ENCODE peak calls at places on chromosomes 11 and 22, in seven cellular contexts. B is H1, Z is tibial nerve, G is fibroblast of lung, A is HL-60, N is esophagus squamous epithelium, C is left ventricle myocardium inferior. M is an unnamed sample.

GRCh38 chr22:49869855-49870712 is 16.4 kb downstream of the ZBED4 start:
- DNase-seq in B (no peak), Z (no peak), G (peak), A (no peak), N (no peak), C (no peak), M (no peak)

GRCh38 chr11:60918941-60919275 is 5.0 kb downstream of the TMEM109 start:
- DNase-seq in B (no peak), Z (no peak), G (peak), A (no peak), N (no peak), C (no peak), M (peak)

GRCh38 chr11:106482920-106483761 is 405.7 kb downstream of the AASDHPPT start:
- DNase-seq in B (no peak), Z (no peak), G (peak), A (no peak), N (no peak), C (no peak), M (no peak)

GRCh38 chr11:4071828-4072421 is 22.7 kb upstream of the RRM1 start:
- DNase-seq in B (no peak), Z (no peak), G (peak), A (no peak), N (no peak), C (no peak), M (no peak)

GRCh38 chr22:36612458-36612857 is 83.5 kb upstream of the EIF3D start:
- DNase-seq in B (no peak), Z (no peak), G (peak), A (no peak), N (no peak), C (no peak), M (no peak)

GRCh38 chr11:126403658-126404057 is 48.2 kb downstream of the ST3GAL4 start:
- DNase-seq in B (no peak), Z (no peak), G (peak), A (no peak), N (no peak), C (no peak), M (no peak)

GRCh38 chr11:22554221-22554620 is 71.4 kb downstream of the FANCF start:
- DNase-seq in B (no peak), Z (no peak), G (no peak), A (no peak), N (no peak), C (no peak), M (no peak)

GRCh38 chr11:19557185-19557584 is 155.5 kb upstream of the NAV2 start:
- DNase-seq in B (no peak), Z (no peak), G (no peak), A (no peak), N (no peak), C (no peak), M (no peak)

GRCh38 chr11:12411806-12412727 is 34.7 kb downstream of the PARVA start:
- DNase-seq in B (peak), Z (peak), G (peak), A (no peak), N (no peak), C (peak), M (peak)

GRCh38 chr11:58787903-58788302 is 56.2 kb upstream of the GLYAT start:
- DNase-seq in B (no peak), Z (no peak), G (peak), A (no peak), N (no peak), C (no peak), M (no peak)

GRCh38 chr11:88535916-88536547 is 198.5 kb upstream of the CTSC start:
- DNase-seq in B (no peak), Z (no peak), G (peak), A (no peak), N (no peak), C (no peak), M (peak)

GRCh38 chr11:122910775-122911174 is 28.2 kb downstream of the JHY start:
- DNase-seq in B (no peak), Z (no peak), G (peak), A (no peak), N (no peak), C (no peak), M (peak)

GRCh38 chr22:42396621-42397331 is 35.4 kb downstream of the NFAM1 start:
- DNase-seq in B (no peak), Z (peak), G (no peak), A (no peak), N (no peak), C (no peak), M (no peak)

GRCh38 chr11:66008468-66009101 is 3.2 kb upstream of the CST6 start:
- DNase-seq in B (no peak), Z (no peak), G (no peak), A (no peak), N (no peak), C (no peak), M (peak)

GRCh38 chr22:45526263-45526662 is 23.6 kb downstream of the FBLN1 start:
- DNase-seq in B (no peak), Z (no peak), G (no peak), A (no peak), N (no peak), C (no peak), M (no peak)

GRCh38 chr11:28713850-28714249 is 605.7 kb downstream of the METTL15 start:
- DNase-seq in B (no peak), Z (no peak), G (peak), A (no peak), N (no peak), C (no peak), M (no peak)

GRCh38 chr11:56331861-56332491 is 13.9 kb upstream of the OR8K1 start:
- DNase-seq in B (no peak), Z (no peak), G (no peak), A (no peak), N (no peak), C (no peak), M (no peak)

GRCh38 chr11:86753376-86753775 is 47.0 kb upstream of the PRSS23 start:
- DNase-seq in B (no peak), Z (no peak), G (no peak), A (no peak), N (no peak), C (no peak), M (no peak)

GRCh38 chr22:32858121-32858703 is 56.7 kb downstream of the TIMP3 start:
- DNase-seq in B (no peak), Z (no peak), G (no peak), A (no peak), N (no peak), C (no peak), M (no peak)

DNA sequence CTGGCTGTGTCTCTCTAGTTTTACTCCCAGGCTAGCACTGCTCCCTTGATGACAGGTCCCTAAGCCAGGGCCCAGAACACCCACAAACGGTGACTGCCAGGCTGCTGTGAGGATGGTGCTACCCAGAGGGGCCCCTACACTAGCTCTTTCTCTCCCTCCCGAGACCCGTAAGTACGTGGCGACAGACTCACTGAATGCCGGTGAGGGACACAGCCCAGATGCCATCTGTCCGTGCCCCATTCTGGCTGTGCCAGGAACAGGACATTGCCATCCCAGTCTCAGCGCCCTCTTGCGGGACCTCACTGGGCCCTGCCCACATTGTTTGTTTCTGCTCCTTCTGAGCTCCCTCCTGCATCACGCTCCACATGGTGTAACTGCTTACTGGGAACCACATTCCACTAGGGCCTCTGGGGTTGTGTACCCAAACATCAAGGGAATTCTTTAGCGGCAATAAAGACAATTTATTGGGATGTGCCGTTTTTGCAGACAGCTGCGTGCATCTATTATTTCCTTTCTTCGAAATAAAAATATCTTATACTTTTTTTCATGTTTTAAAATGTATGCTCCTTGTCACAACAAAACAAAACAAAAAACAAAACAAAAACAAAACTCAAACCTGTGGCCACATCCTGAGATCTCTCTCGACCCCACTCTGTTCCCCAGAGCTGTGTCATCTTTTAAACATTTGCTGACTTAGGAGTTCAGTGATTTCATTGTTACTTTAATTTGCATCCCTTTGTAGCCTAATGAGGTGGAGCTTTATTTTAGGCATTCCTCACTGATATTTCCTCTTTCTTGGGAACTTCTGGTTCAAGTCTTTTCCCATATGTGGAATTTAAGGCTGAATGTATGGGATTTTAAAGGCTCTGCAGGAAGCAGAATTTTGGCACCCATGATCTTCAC is 4.4 kb upstream of the TPCN2 start:
- DNase-seq in B (peak), Z (peak), G (peak), A (no peak), N (no peak), C (peak), M (peak)
- TF ChIP-seq CTCF in B (peak), Z (peak), G (peak), A (peak), N (peak), C (peak), M (peak)

GRCh38 chr11:119000906-119001305 is 3.0 kb downstream of the CENATAC start:
- DNase-seq in B (no peak), Z (no peak), G (peak), A (no peak), N (no peak), C (no peak), M (no peak)
- H3K27ac ChIP-seq in B (no peak), Z (no peak), G (no peak), A (no peak), N (no peak), C (no peak), M (no peak)

GRCh38 chr11:9693801-9694553 is 30.1 kb downstream of the SWAP70 start:
- DNase-seq in B (no peak), Z (no peak), G (no peak), A (no peak), N (no peak), C (no peak), M (no peak)
- TF ChIP-seq CTCF in B (peak), Z (no peak), G (no peak), A (no peak), N (no peak), C (no peak), M (no peak)

GRCh38 chr11:113168804-113169342 is 145.5 kb upstream of the TTC12 start:
- DNase-seq in B (no peak), Z (no peak), G (no peak), A (no peak), N (no peak), C (no peak), M (peak)
- H3K27ac ChIP-seq in B (no peak), Z (no peak), G (no peak), A (no peak), N (no peak), C (no peak), M (no peak)

DNA sequence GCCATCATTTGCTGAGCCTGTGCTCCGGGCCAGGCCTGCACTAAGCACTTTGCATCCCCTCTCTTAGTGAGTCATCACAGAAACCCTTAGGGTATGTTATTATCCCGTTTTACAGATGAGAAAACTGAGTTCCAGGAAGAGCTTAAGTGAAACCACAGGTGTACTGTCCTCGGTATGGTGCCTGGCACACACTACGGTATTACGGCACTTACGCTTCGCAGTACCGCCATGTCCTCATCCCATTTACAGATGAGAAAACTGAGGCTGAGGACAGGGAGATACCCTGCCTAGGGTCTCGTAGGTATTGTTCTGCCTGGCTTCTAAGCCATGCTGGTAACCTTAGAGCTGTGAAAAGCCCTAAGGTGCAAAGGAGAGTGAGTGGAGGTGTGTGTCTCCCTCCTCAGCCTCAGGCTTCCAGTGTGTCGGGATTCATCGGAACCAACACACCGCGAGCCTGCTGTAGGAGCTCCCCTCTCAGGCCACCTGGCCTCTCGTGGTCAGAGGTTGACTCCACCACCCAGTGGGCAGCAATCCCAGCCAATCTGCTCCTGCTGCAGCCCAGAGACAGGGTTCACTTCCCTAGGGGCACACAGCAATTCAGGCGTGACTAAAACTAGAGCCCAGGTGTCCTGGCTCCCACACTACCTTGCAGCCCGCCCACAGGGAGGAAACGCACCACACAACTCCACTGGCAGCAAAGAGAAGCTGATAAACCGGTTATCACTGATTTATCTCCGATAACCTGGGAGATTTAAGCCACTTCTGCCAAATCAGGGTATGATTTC is 39.6 kb upstream of the HMOX1 start:
- DNase-seq in B (no peak), Z (no peak), G (no peak), A (no peak), N (no peak), C (no peak), M (no peak)
- TF ChIP-seq CTCF in B (no peak), Z (no peak), G (no peak), A (no peak), N (no peak), C (no peak), M (no peak)

GRCh38 chr22:39431821-39432251 is 25.0 kb upstream of the MGAT3 start:
- DNase-seq in B (no peak), Z (no peak), G (peak), A (no peak), N (no peak), C (peak), M (no peak)
- H3K27ac ChIP-seq in B (no peak), Z (peak), G (peak), A (no peak), N (peak), C (peak), M (no peak)

GRCh38 chr11:116605543-116605942 is 167.2 kb downstream of the BUD13 start:
- DNase-seq in B (peak), Z (no peak), G (peak), A (peak), N (no peak), C (no peak), M (peak)
- TF ChIP-seq CTCF in B (peak), Z (no peak), G (no peak), A (peak), N (peak), C (peak), M (peak)

M was measured in A673.